ENCODE peak calls at places on chromosomes 2 and 18, in eight cellular contexts. One of them, this sample, is unnamed.

GRCh38 chr2:107717666-107718065 is 109.0 kb upstream of the RGPD4 start:
- DNase-seq in activated CD8-positive, alpha-beta memory T cell treated with anti-CD3 and anti-CD28 coated beads, Interleukin-2, amount 50 U/mL, for 4 hours: no peak
- DNase-seq in EL: no peak
- DNase-seq in lower lobe of right lung: no peak
- DNase-seq in hippocampal formation: no peak
- DNase-seq in cardiac muscle cell: peak; percentile 26
- DNase-seq in stimulated activated CD4-positive, alpha-beta T cell treated with anti-CD3 and anti-CD28 coated beads, TNF-alpha, amount 100 ng/mL, for 24 hours: no peak
- DNase-seq in stimulated activated naive CD8-positive, alpha-beta T cell treated with anti-CD3 and anti-CD28 coated beads, Interleukin-15, Interleukin-2, amounts not matched to agents 100 U/mL and 50 U/mL, for 24 hours: no peak
- DNase-seq in this sample: no peak

GRCh38 chr18:30328839-30329238 is 713.7 kb downstream of the DSC3 start:
- DNase-seq in activated CD8-positive, alpha-beta memory T cell treated with anti-CD3 and anti-CD28 coated beads, Interleukin-2, amount 50 U/mL, for 4 hours: no peak
- DNase-seq in lower lobe of right lung: no peak
- DNase-seq in stimulated activated CD4-positive, alpha-beta T cell treated with anti-CD3 and anti-CD28 coated beads, TNF-alpha, amount 100 ng/mL, for 24 hours: no peak
- DNase-seq in stimulated activated naive CD8-positive, alpha-beta T cell treated with anti-CD3 and anti-CD28 coated beads, Interleukin-15, Interleukin-2, amounts not matched to agents 100 U/mL and 50 U/mL, for 24 hours: no peak
- DNase-seq in cardiac muscle cell: no peak
- DNase-seq in hippocampal formation: no peak
- DNase-seq in EL: peak; percentile 1
- DNase-seq in this sample: no peak

GRCh38 chr2:26964446-26964845 is 6.0 kb upstream of the MAPRE3 start:
- DNase-seq in hippocampal formation: no peak
- DNase-seq in stimulated activated naive CD8-positive, alpha-beta T cell treated with anti-CD3 and anti-CD28 coated beads, Interleukin-15, Interleukin-2, amounts not matched to agents 100 U/mL and 50 U/mL, for 24 hours: no peak
- DNase-seq in cardiac muscle cell: no peak
- DNase-seq in EL: no peak
- DNase-seq in activated CD8-positive, alpha-beta memory T cell treated with anti-CD3 and anti-CD28 coated beads, Interleukin-2, amount 50 U/mL, for 4 hours: no peak
- DNase-seq in lower lobe of right lung: no peak
- DNase-seq in stimulated activated CD4-positive, alpha-beta T cell treated with anti-CD3 and anti-CD28 coated beads, TNF-alpha, amount 100 ng/mL, for 24 hours: no peak
- DNase-seq in this sample: no peak

GRCh38 chr18:26741041-26741440 is 124.5 kb downstream of the AQP4 start:
- DNase-seq in lower lobe of right lung: no peak
- DNase-seq in hippocampal formation: no peak
- DNase-seq in activated CD8-positive, alpha-beta memory T cell treated with anti-CD3 and anti-CD28 coated beads, Interleukin-2, amount 50 U/mL, for 4 hours: no peak
- DNase-seq in stimulated activated naive CD8-positive, alpha-beta T cell treated with anti-CD3 and anti-CD28 coated beads, Interleukin-15, Interleukin-2, amounts not matched to agents 100 U/mL and 50 U/mL, for 24 hours: no peak
- DNase-seq in stimulated activated CD4-positive, alpha-beta T cell treated with anti-CD3 and anti-CD28 coated beads, TNF-alpha, amount 100 ng/mL, for 24 hours: no peak
- DNase-seq in EL: peak; percentile 11
- DNase-seq in cardiac muscle cell: no peak
- DNase-seq in this sample: no peak

GRCh38 chr2:58856100-58856499 is 615.0 kb upstream of the FANCL start:
- DNase-seq in hippocampal formation: no peak
- DNase-seq in cardiac muscle cell: no peak
- DNase-seq in stimulated activated naive CD8-positive, alpha-beta T cell treated with anti-CD3 and anti-CD28 coated beads, Interleukin-15, Interleukin-2, amounts not matched to agents 100 U/mL and 50 U/mL, for 24 hours: no peak
- DNase-seq in EL: no peak
- DNase-seq in activated CD8-positive, alpha-beta memory T cell treated with anti-CD3 and anti-CD28 coated beads, Interleukin-2, amount 50 U/mL, for 4 hours: no peak
- DNase-seq in stimulated activated CD4-positive, alpha-beta T cell treated with anti-CD3 and anti-CD28 coated beads, TNF-alpha, amount 100 ng/mL, for 24 hours: no peak
- DNase-seq in lower lobe of right lung: no peak
- DNase-seq in this sample: no peak

GRCh38 chr2:167110345-167110744 is 222.1 kb downstream of the XIRP2 start:
- DNase-seq in EL: no peak
- DNase-seq in lower lobe of right lung: no peak
- DNase-seq in activated CD8-positive, alpha-beta memory T cell treated with anti-CD3 and anti-CD28 coated beads, Interleukin-2, amount 50 U/mL, for 4 hours: no peak
- DNase-seq in hippocampal formation: no peak
- DNase-seq in cardiac muscle cell: no peak
- DNase-seq in stimulated activated CD4-positive, alpha-beta T cell treated with anti-CD3 and anti-CD28 coated beads, TNF-alpha, amount 100 ng/mL, for 24 hours: no peak
- DNase-seq in stimulated activated naive CD8-positive, alpha-beta T cell treated with anti-CD3 and anti-CD28 coated beads, Interleukin-15, Interleukin-2, amounts not matched to agents 100 U/mL and 50 U/mL, for 24 hours: no peak
- DNase-seq in this sample: no peak

GRCh38 chr2:199955007-199955338 is 318 bp downstream of the TYW5 start:
- DNase-seq in EL: no peak
- DNase-seq in hippocampal formation: no peak
- DNase-seq in lower lobe of right lung: no peak
- DNase-seq in stimulated activated naive CD8-positive, alpha-beta T cell treated with anti-CD3 and anti-CD28 coated beads, Interleukin-15, Interleukin-2, amounts not matched to agents 100 U/mL and 50 U/mL, for 24 hours: no peak
- DNase-seq in cardiac muscle cell: no peak
- DNase-seq in activated CD8-positive, alpha-beta memory T cell treated with anti-CD3 and anti-CD28 coated beads, Interleukin-2, amount 50 U/mL, for 4 hours: no peak
- DNase-seq in stimulated activated CD4-positive, alpha-beta T cell treated with anti-CD3 and anti-CD28 coated beads, TNF-alpha, amount 100 ng/mL, for 24 hours: no peak
- DNase-seq in this sample: peak; percentile 21

GRCh38 chr18:35635171-35635570 is 53.6 kb downstream of the GALNT1 start:
- DNase-seq in lower lobe of right lung: no peak
- DNase-seq in activated CD8-positive, alpha-beta memory T cell treated with anti-CD3 and anti-CD28 coated beads, Interleukin-2, amount 50 U/mL, for 4 hours: no peak
- DNase-seq in hippocampal formation: no peak
- DNase-seq in EL: peak; percentile 74
- DNase-seq in stimulated activated CD4-positive, alpha-beta T cell treated with anti-CD3 and anti-CD28 coated beads, TNF-alpha, amount 100 ng/mL, for 24 hours: no peak
- DNase-seq in stimulated activated naive CD8-positive, alpha-beta T cell treated with anti-CD3 and anti-CD28 coated beads, Interleukin-15, Interleukin-2, amounts not matched to agents 100 U/mL and 50 U/mL, for 24 hours: no peak
- DNase-seq in cardiac muscle cell: no peak
- DNase-seq in this sample: no peak

GRCh38 chr2:68091439-68092034 is 28.7 kb upstream of the C1D start:
- DNase-seq in EL: no peak
- DNase-seq in hippocampal formation: no peak
- DNase-seq in lower lobe of right lung: no peak
- DNase-seq in stimulated activated naive CD8-positive, alpha-beta T cell treated with anti-CD3 and anti-CD28 coated beads, Interleukin-15, Interleukin-2, amounts not matched to agents 100 U/mL and 50 U/mL, for 24 hours: no peak
- DNase-seq in activated CD8-positive, alpha-beta memory T cell treated with anti-CD3 and anti-CD28 coated beads, Interleukin-2, amount 50 U/mL, for 4 hours: no peak
- DNase-seq in stimulated activated CD4-positive, alpha-beta T cell treated with anti-CD3 and anti-CD28 coated beads, TNF-alpha, amount 100 ng/mL, for 24 hours: no peak
- DNase-seq in cardiac muscle cell: no peak
- DNase-seq in this sample: no peak

This sample was measured in pons.